ENCODE peak calls at places on chromosomes 2 and 18, in eight cellular contexts. K, M, A, H, F, W, N and C are unnamed samples.

GRCh38 chr2:172408143-172408766 is 19.1 kb upstream of the ITGA6 start:
- DNase-seq in K (no peak), M (no peak), A (no peak), H (no peak), F (no peak), W (no peak), N (no peak), C (no peak)

GRCh38 chr2:158103358-158104021 is 1.8 kb downstream of the UPP2 start:
- DNase-seq in K (no peak), M (no peak), A (no peak), H (no peak), F (no peak), W (no peak), N (no peak), C (no peak)

GRCh38 chr2:154697422-154698237 is 865 bp upstream of the KCNJ3 start:
- DNase-seq in K (no peak), M (no peak), A (no peak), H (no peak), F (no peak), W (no peak), N (no peak), C (no peak)

GRCh38 chr2:40364143-40364903 is 87.6 kb downstream of the SLC8A1 start:
- DNase-seq in K (peak), M (no peak), A (peak), H (no peak), F (no peak), W (peak), N (no peak), C (no peak)

GRCh38 chr2:120446236-120447121 is 100.5 kb downstream of the INHBB start:
- DNase-seq in K (no peak), M (no peak), A (no peak), H (no peak), F (no peak), W (no peak), N (no peak), C (no peak)

GRCh38 chr2:31227711-31228125 is 6.2 kb upstream of the EHD3 start:
- DNase-seq in K (no peak), M (no peak), A (peak), H (no peak), F (no peak), W (no peak), N (peak), C (no peak)

GRCh38 chr2:95121150-95121494 is 486 bp downstream of the MRPS5 start:
- DNase-seq in K (peak), M (no peak), A (peak), H (no peak), F (no peak), W (peak), N (no peak), C (no peak)

GRCh38 chr2:128372621-128373341 is 54.1 kb upstream of the HS6ST1 start:
- DNase-seq in K (no peak), M (no peak), A (no peak), H (no peak), F (no peak), W (no peak), N (no peak), C (no peak)

GRCh38 chr2:239311132-239312040 is 89.4 kb downstream of the HDAC4 start:
- DNase-seq in K (no peak), M (no peak), A (peak), H (no peak), F (no peak), W (no peak), N (no peak), C (no peak)

GRCh38 chr2:75870654-75871137 is 160.0 kb upstream of the GCFC2 start:
- DNase-seq in K (no peak), M (no peak), A (no peak), H (no peak), F (no peak), W (no peak), N (no peak), C (no peak)

GRCh38 chr2:61179701-61180639 is 18.0 kb downstream of the C2orf74 start:
- DNase-seq in K (peak), M (peak), A (peak), H (no peak), F (no peak), W (peak), N (peak), C (no peak)

GRCh38 chr2:31251018-31251417 is 17.1 kb downstream of the EHD3 start:
- DNase-seq in K (no peak), M (no peak), A (no peak), H (no peak), F (no peak), W (no peak), N (no peak), C (no peak)

GRCh38 chr2:41869542-41870256 is 178.1 kb upstream of the PKDCC start:
- DNase-seq in K (peak), M (peak), A (peak), H (peak), F (peak), W (peak), N (peak), C (peak)

GRCh38 chr2:171923206-171923605 is 945 bp downstream of the HAT1 start:
- DNase-seq in K (peak), M (peak), A (peak), H (peak), F (no peak), W (peak), N (no peak), C (no peak)

GRCh38 chr2:204749319-204749718 is 204.0 kb downstream of the PARD3B start:
- DNase-seq in K (peak), M (no peak), A (peak), H (no peak), F (no peak), W (peak), N (peak), C (no peak)

GRCh38 chr18:13730486-13730885 is 4.0 kb downstream of the RNMT start:
- DNase-seq in K (no peak), M (no peak), A (no peak), H (no peak), F (no peak), W (no peak), N (no peak), C (no peak)

GRCh38 chr2:215830313-215830712 is 183.0 kb downstream of the MREG start:
- DNase-seq in K (peak), M (peak), A (peak), H (no peak), F (no peak), W (peak), N (peak), C (no peak)

GRCh38 chr2:120105360-120105759 is 92.5 kb downstream of the EPB41L5 start:
- DNase-seq in K (no peak), M (no peak), A (no peak), H (no peak), F (no peak), W (no peak), N (no peak), C (no peak)

GRCh38 chr2:233288663-233289062 is 19.0 kb upstream of the SAG start:
- DNase-seq in K (no peak), M (no peak), A (no peak), H (no peak), F (no peak), W (peak), N (no peak), C (no peak)

GRCh38 chr2:111050701-111051376 is 69.9 kb upstream of the BCL2L11 start:
- DNase-seq in K (no peak), M (no peak), A (no peak), H (no peak), F (no peak), W (no peak), N (no peak), C (no peak)

GRCh38 chr2:48249093-48249492 is 280.9 kb upstream of the STON1 start:
- DNase-seq in K (peak), M (no peak), A (peak), H (no peak), F (no peak), W (peak), N (peak), C (no peak)

GRCh38 chr2:149832256-149832655 is 244.7 kb upstream of the MMADHC start:
- DNase-seq in K (no peak), M (no peak), A (no peak), H (no peak), F (no peak), W (no peak), N (no peak), C (no peak)

GRCh38 chr2:205700331-205701132 is 18.2 kb downstream of the NRP2 start:
- DNase-seq in K (peak), M (no peak), A (peak), H (peak), F (no peak), W (peak), N (peak), C (no peak)

GRCh38 chr2:222315443-222316121 is 16.8 kb upstream of the PAX3 start:
- DNase-seq in K (no peak), M (no peak), A (no peak), H (peak), F (no peak), W (no peak), N (no peak), C (no peak)

GRCh38 chr18:48615566-48616401 is 77.0 kb downstream of the CTIF start:
- DNase-seq in K (no peak), M (no peak), A (no peak), H (no peak), F (no peak), W (no peak), N (no peak), C (no peak)

GRCh38 chr2:178796079-178796677 is 11.0 kb downstream of the TTN start:
- DNase-seq in K (peak), M (peak), A (peak), H (peak), F (no peak), W (peak), N (peak), C (peak)

GRCh38 chr2:8671176-8671575 is 10.7 kb upstream of the ID2 start:
- DNase-seq in K (no peak), M (no peak), A (no peak), H (no peak), F (no peak), W (no peak), N (no peak), C (no peak)

GRCh38 chr2:27308359-27308875 is at the start of gene UCN:
- DNase-seq in K (peak), M (peak), A (peak), H (no peak), F (no peak), W (peak), N (peak), C (no peak)

GRCh38 chr2:165055081-165055879 is 100.0 kb upstream of the SLC38A11 start:
- DNase-seq in K (no peak), M (peak), A (no peak), H (no peak), F (no peak), W (no peak), N (no peak), C (no peak)

GRCh38 chr2:227360351-227360750 is 18.8 kb downstream of the TM4SF20 start:
- DNase-seq in K (no peak), M (no peak), A (no peak), H (no peak), F (no peak), W (no peak), N (no peak), C (no peak)

GRCh38 chr18:47247036-47247832 is 4.2 kb downstream of the SKOR2 start:
- DNase-seq in K (no peak), M (peak), A (no peak), H (no peak), F (no peak), W (no peak), N (peak), C (no peak)

GRCh38 chr2:238692562-238692961 is 155.3 kb upstream of the TWIST2 start:
- DNase-seq in K (no peak), M (no peak), A (no peak), H (no peak), F (no peak), W (no peak), N (no peak), C (no peak)

GRCh38 chr18:52569492-52569891 is 229.5 kb downstream of the DCC start:
- DNase-seq in K (no peak), M (no peak), A (no peak), H (no peak), F (no peak), W (peak), N (no peak), C (no peak)

GRCh38 chr2:16034151-16034974 is 94.0 kb downstream of the MYCN start:
- DNase-seq in K (no peak), M (no peak), A (no peak), H (no peak), F (no peak), W (no peak), N (no peak), C (no peak)

GRCh38 chr2:189442468-189442867 is 1.2 kb downstream of the WDR75 start:
- DNase-seq in K (no peak), M (no peak), A (no peak), H (no peak), F (no peak), W (no peak), N (no peak), C (no peak)